ENCODE peak calls at places on chromosomes 5 and 9, in seven cellular contexts. One of them, this sample, is unnamed.

GRCh38 chr5:31413030-31413812 is 118.7 kb downstream of the DROSHA start:
- DNase-seq in GM13976: no peak
- DNase-seq in GM12865: no peak
- DNase-seq in AG04450: no peak
- DNase-seq in left kidney: no peak
- DNase-seq in AG09309: no peak
- DNase-seq in breast epithelium: no peak
- DNase-seq in this sample: no peak

GRCh38 chr9:120868339-120868675 is 8.7 kb downstream of the PHF19 start:
- DNase-seq in GM13976: no peak
- DNase-seq in GM12865: no peak
- DNase-seq in AG04450: no peak
- DNase-seq in left kidney: no peak
- DNase-seq in AG09309: peak; percentile 57
- DNase-seq in breast epithelium: no peak
- DNase-seq in this sample: no peak

GRCh38 chr5:124871299-124871698 is 124.9 kb upstream of the ZNF608 start:
- DNase-seq in GM13976: no peak
- DNase-seq in GM12865: no peak
- DNase-seq in AG04450: no peak
- DNase-seq in left kidney: no peak
- DNase-seq in AG09309: peak; percentile 16
- DNase-seq in breast epithelium: no peak
- DNase-seq in this sample: no peak

GRCh38 chr5:134625559-134625958 is 7.1 kb downstream of the SAR1B start:
- DNase-seq in GM13976: no peak
- DNase-seq in GM12865: no peak
- DNase-seq in AG04450: no peak
- DNase-seq in left kidney: no peak
- DNase-seq in AG09309: no peak
- DNase-seq in breast epithelium: no peak
- DNase-seq in this sample: no peak

GRCh38 chr9:133375116-133375723 is 640 bp downstream of the SURF4 start:
- DNase-seq in GM13976: peak; percentile 65
- DNase-seq in GM12865: peak; percentile 41
- DNase-seq in AG04450: no peak
- DNase-seq in left kidney: peak; percentile 67
- DNase-seq in AG09309: no peak
- DNase-seq in breast epithelium: no peak
- DNase-seq in this sample: no peak

GRCh38 chr5:55636711-55637110 is 75.4 kb downstream of the SLC38A9 start:
- DNase-seq in GM13976: no peak
- DNase-seq in GM12865: no peak
- DNase-seq in AG04450: no peak
- DNase-seq in left kidney: peak; percentile 30
- DNase-seq in AG09309: no peak
- DNase-seq in breast epithelium: peak; percentile 37
- DNase-seq in this sample: no peak

GRCh38 chr5:111810087-111810486 is 53.1 kb upstream of the NREP start:
- DNase-seq in GM13976: no peak
- DNase-seq in GM12865: no peak
- DNase-seq in AG04450: no peak
- DNase-seq in left kidney: no peak
- DNase-seq in AG09309: no peak
- DNase-seq in breast epithelium: no peak
- DNase-seq in this sample: no peak

GRCh38 chr5:72160959-72161358 is 53.7 kb downstream of the MAP1B start:
- DNase-seq in GM13976: no peak
- DNase-seq in GM12865: no peak
- DNase-seq in AG04450: no peak
- DNase-seq in left kidney: no peak
- DNase-seq in AG09309: no peak
- DNase-seq in breast epithelium: no peak
- DNase-seq in this sample: no peak

GRCh38 chr9:132802121-132802795 is 75.8 kb downstream of the AK8 start:
- DNase-seq in GM13976: no peak
- DNase-seq in GM12865: no peak
- DNase-seq in AG04450: no peak
- DNase-seq in left kidney: no peak
- DNase-seq in AG09309: no peak
- DNase-seq in breast epithelium: no peak
- DNase-seq in this sample: no peak

GRCh38 chr9:87189006-87189405 is 241.7 kb upstream of the GAS1 start:
- DNase-seq in GM13976: no peak
- DNase-seq in GM12865: no peak
- DNase-seq in AG04450: no peak
- DNase-seq in left kidney: no peak
- DNase-seq in AG09309: no peak
- DNase-seq in breast epithelium: no peak
- DNase-seq in this sample: no peak

GRCh38 chr5:104800440-104801048 is 1238.0 kb upstream of the NUDT12 start:
- DNase-seq in GM13976: no peak
- DNase-seq in GM12865: peak; percentile 36
- DNase-seq in AG04450: no peak
- DNase-seq in left kidney: no peak
- DNase-seq in AG09309: no peak
- DNase-seq in breast epithelium: no peak
- DNase-seq in this sample: no peak

GRCh38 chr5:100647461-100648230 is 112.5 kb downstream of the FAM174A start:
- DNase-seq in GM13976: peak; percentile 19
- DNase-seq in GM12865: peak; percentile 12
- DNase-seq in AG04450: no peak
- DNase-seq in left kidney: peak; percentile 90
- DNase-seq in AG09309: no peak
- DNase-seq in breast epithelium: peak; percentile 48
- DNase-seq in this sample: no peak

GRCh38 chr9:105656131-105656921 is 5.9 kb upstream of the TAL2 start:
- DNase-seq in GM13976: peak; percentile 83
- DNase-seq in GM12865: peak; percentile 33
- DNase-seq in AG04450: no peak
- DNase-seq in left kidney: peak; percentile 76
- DNase-seq in AG09309: no peak
- DNase-seq in breast epithelium: no peak
- DNase-seq in this sample: peak; percentile 15

GRCh38 chr5:73454379-73455036 is 5.9 kb upstream of the FOXD1 start:
- DNase-seq in GM13976: no peak
- DNase-seq in GM12865: peak; percentile 56
- DNase-seq in AG04450: no peak
- DNase-seq in left kidney: peak; percentile 92
- DNase-seq in AG09309: no peak
- DNase-seq in breast epithelium: no peak
- DNase-seq in this sample: peak; percentile 54

GRCh38 chr5:14082973-14083372 is 60.2 kb upstream of the TRIO start:
- DNase-seq in GM13976: no peak
- DNase-seq in GM12865: no peak
- DNase-seq in AG04450: no peak
- DNase-seq in left kidney: no peak
- DNase-seq in AG09309: no peak
- DNase-seq in breast epithelium: no peak
- DNase-seq in this sample: no peak

GRCh38 chr5:59813761-59814562 is 79.6 kb downstream of the PDE4D start:
- DNase-seq in GM13976: peak; percentile 50
- DNase-seq in GM12865: peak; percentile 73
- DNase-seq in AG04450: no peak
- DNase-seq in left kidney: peak; percentile 79
- DNase-seq in AG09309: no peak
- DNase-seq in breast epithelium: no peak
- DNase-seq in this sample: no peak

GRCh38 chr9:111632695-111633388 is 1.7 kb downstream of the DNAJC25 start:
- DNase-seq in GM13976: no peak
- DNase-seq in GM12865: no peak
- DNase-seq in AG04450: no peak
- DNase-seq in left kidney: no peak
- DNase-seq in AG09309: no peak
- DNase-seq in breast epithelium: no peak
- DNase-seq in this sample: no peak